ENCODE peak calls at places on chromosomes 4 and X, in five cellular contexts. V is A549, L is H1, W is HepG2, C is HCT116. J is an unnamed sample.

GRCh38 chrX:21744060-21744459 is 13.9 kb downstream of the SMPX start:
- DNase-seq in L (no peak), V (no peak), W (no peak), C (no peak), J (no peak)

GRCh38 chrX:50680990-50681389 is 133.0 kb downstream of the SHROOM4 start:
- DNase-seq in L (no peak), C (no peak), W (no peak), V (peak), J (no peak)

GRCh38 chrX:40176256-40176978 is 78.7 kb upstream of the BCOR start:
- DNase-seq in V (peak), L (no peak), W (peak), C (no peak), J (peak)

GRCh38 chrX:34557733-34558132 is 99.4 kb downstream of the TMEM47 start:
- DNase-seq in W (no peak), V (no peak), C (no peak), L (no peak), J (no peak)

GRCh38 chr4:174658246-174658645 is 136.0 kb upstream of the HPGD start:
- DNase-seq in L (no peak), W (no peak), V (no peak), C (no peak), J (no peak)

GRCh38 chr4:113445286-113445685 is 316.3 kb downstream of the CAMK2D start:
- DNase-seq in L (no peak), V (peak), C (no peak), W (no peak), J (no peak)

GRCh38 chr4:153152453-153153338 is 51.5 kb upstream of the TRIM2 start:
- DNase-seq in C (no peak), V (no peak), W (no peak), L (no peak), J (peak)

GRCh38 chrX:9369802-9370291 is 95.0 kb upstream of the TBL1X start:
- DNase-seq in C (no peak), W (no peak), V (no peak), L (no peak), J (no peak)

GRCh38 chr4:148435654-148436406 is 6.4 kb downstream of the NR3C2 start:
- DNase-seq in W (no peak), V (no peak), L (no peak), C (no peak), J (no peak)

GRCh38 chr4:20323991-20324390 is 72.3 kb downstream of the SLIT2 start:
- DNase-seq in W (no peak), C (no peak), L (no peak), V (no peak), J (no peak)

GRCh38 chrX:7389576-7389975 is 241.6 kb upstream of the PUDP start:
- DNase-seq in V (no peak), C (no peak), L (no peak), W (no peak), J (no peak)

GRCh38 chr4:117400039-117400835 is 314.9 kb upstream of the TRAM1L1 start:
- DNase-seq in V (peak), C (peak), W (peak), L (no peak), J (no peak)

GRCh38 chr4:20028694-20029093 is 223.0 kb upstream of the SLIT2 start:
- DNase-seq in C (peak), L (no peak), W (no peak), V (no peak), J (no peak)

GRCh38 chrX:69506617-69507499 is 2.7 kb downstream of the NALF2 start:
- DNase-seq in W (no peak), L (no peak), C (no peak), V (no peak), J (no peak)

GRCh38 chr4:10183462-10183861 is 66.9 kb upstream of the WDR1 start:
- DNase-seq in L (no peak), W (no peak), C (no peak), V (no peak), J (peak)

GRCh38 chr4:98469776-98470175 is 188.6 kb downstream of the TSPAN5 start:
- DNase-seq in W (no peak), C (no peak), L (no peak), V (no peak), J (no peak)

GRCh38 chr4:47746122-47746521 is 91.7 kb downstream of the CORIN start:
- DNase-seq in V (no peak), L (no peak), C (no peak), W (no peak), J (no peak)

GRCh38 chrX:30888526-30889146 is 418 bp downstream of the TAB3 start:
- DNase-seq in C (no peak), V (no peak), L (no peak), W (no peak), J (no peak)

GRCh38 chrX:69065451-69065850 is 99.8 kb downstream of the PJA1 start:
- DNase-seq in C (no peak), V (peak), L (no peak), W (no peak), J (no peak)

GRCh38 chrX:27715610-27716009 is 92.2 kb upstream of the MAGEB10 start:
- DNase-seq in V (no peak), W (no peak), C (no peak), L (no peak), J (no peak)

GRCh38 chr4:55386073-55386472 is 9.7 kb upstream of the TMEM165 start:
- DNase-seq in C (peak), W (peak), V (no peak), L (no peak), J (peak)

GRCh38 chr4:113834302-113834701 is 72.8 kb upstream of the CAMK2D start:
- DNase-seq in C (no peak), L (no peak), V (no peak), W (no peak), J (no peak)

GRCh38 chr4:152935661-152936445 is at the start of gene FHDC1:
- DNase-seq in L (no peak), C (peak), V (peak), W (no peak), J (peak)

GRCh38 chr4:3315566-3315965 is 22.7 kb downstream of the RGS12 start:
- DNase-seq in L (no peak), C (no peak), V (no peak), W (no peak), J (no peak)

DNA sequence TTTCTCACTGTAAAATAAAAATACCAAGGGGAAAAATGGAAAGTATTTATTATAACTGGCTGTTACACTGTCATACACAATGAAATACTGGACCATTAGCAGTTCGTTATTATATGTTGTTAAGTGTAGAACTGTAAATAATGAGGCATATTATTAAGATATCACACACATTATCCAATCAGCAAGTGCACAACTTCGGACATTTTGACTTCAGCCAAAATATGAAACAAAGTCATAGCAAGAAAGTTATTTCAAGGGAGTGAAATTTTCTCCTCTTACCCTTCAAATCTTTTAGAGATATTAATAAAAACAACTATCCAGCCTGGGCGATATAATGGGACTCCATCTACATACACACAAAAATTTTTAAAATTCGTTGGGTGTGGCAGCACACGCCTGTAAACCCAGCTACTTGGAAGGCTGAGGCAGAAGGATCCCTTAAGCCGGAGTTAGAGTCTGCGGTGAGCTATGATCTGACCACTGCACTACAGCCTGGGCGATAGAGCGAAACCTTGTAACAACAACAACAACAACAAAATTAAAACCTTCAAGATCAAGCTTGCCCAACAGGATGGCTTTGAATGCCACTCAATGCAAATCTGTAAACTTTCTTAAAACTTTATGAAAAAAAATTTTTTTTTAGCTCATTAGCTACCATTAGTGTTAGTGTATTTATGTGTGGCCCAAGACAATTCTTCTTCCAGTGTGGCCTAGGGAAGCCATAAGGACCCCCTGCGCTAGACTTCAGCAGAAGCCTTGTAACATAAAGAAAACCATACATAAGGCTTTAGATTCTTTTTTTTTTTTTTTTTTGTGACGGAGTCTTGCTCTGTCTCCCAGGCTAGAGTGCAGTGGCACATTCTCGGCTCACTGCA is 1.3 kb upstream of the CISD2 start:
- DNase-seq in L (no peak), C (no peak), W (no peak), V (peak), J (peak)
- TF ChIP-seq POLR2A in L (no peak), C (no peak), W (no peak), V (no peak), J (no peak)

GRCh38 chr4:39568805-39569204 is 41.6 kb upstream of the UGDH start:
- DNase-seq in C (no peak), W (no peak), V (no peak), L (no peak), J (peak)
- H3K4me3 ChIP-seq in C (no peak), W (no peak), V (no peak), L (no peak), J (no peak)

DNA sequence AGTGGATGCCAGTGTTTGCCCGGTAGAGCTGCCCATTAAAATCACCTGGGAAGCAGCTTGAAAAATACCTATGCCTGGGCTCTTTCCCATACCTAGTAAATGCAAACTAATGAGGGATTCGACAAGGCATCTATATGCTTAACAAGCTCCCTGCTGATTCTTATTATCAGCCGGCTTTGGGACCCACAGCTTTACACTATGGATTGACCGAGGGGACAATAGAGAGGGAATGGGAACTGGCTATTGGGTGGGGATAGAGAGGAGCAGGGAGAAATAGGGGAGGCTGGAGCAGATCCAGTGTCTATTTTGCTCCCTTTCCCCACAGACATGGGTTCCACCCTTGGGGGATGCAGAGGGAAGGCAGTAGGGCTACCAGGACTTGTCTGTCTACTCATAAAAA is 103.1 kb upstream of the TEX13D start:
- DNase-seq in L (no peak), V (no peak), C (no peak), W (no peak), J (no peak)
- TF ChIP-seq MAX in L (no peak), V (no peak), C (no peak), W (no peak), J (no peak)

GRCh38 chr4:130422255-130422654 is 1326.3 kb downstream of the C4orf33 start:
- DNase-seq in L (no peak), W (no peak), C (no peak), V (no peak), J (peak)

GRCh38 chr4:130419576-130419975 is 1323.6 kb downstream of the C4orf33 start:
- DNase-seq in C (no peak), L (no peak), V (no peak), W (no peak), J (no peak)

DNA sequence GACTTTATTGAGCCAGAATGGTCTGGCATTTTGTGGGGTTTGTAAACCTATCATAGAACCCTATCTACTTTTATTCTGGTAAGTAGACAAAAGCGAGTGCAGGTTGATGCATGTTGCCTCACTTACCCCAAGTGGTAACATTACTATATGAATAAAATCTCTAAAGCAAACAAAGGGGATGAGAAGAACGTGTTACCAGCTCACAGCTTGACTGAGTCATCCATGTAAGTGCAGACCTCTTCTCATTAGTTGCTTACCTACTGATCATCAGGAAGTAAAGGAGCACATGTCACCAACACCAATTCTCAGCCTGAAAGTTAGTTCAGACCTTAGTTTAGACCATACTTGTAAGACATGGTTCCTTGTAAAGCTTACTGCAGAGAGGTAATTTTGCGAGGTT is 1328.3 kb downstream of the C4orf33 start:
- DNase-seq in C (no peak), V (no peak), W (no peak), L (no peak), J (no peak)
- TF ChIP-seq POLR2A in C (no peak), V (no peak), W (no peak), L (no peak), J (no peak)

GRCh38 chr4:126779446-126780166 is 853.2 kb upstream of the INTU start:
- DNase-seq in W (no peak), C (no peak), V (no peak), L (no peak), J (no peak)
- H3K4me3 ChIP-seq in W (no peak), C (no peak), V (no peak), L (no peak), J (no peak)

GRCh38 chrX:110157444-110157843 is 154.5 kb downstream of the TMEM164 start:
- DNase-seq in L (no peak), C (no peak), W (no peak), V (no peak), J (no peak)

GRCh38 chrX:110153900-110154299 is 151.0 kb downstream of the TMEM164 start:
- DNase-seq in V (no peak), C (no peak), W (no peak), L (no peak), J (no peak)

GRCh38 chrX:110156167-110156754 is 153.3 kb downstream of the TMEM164 start:
- DNase-seq in L (no peak), C (no peak), V (no peak), W (no peak), J (no peak)

GRCh38 chrX:110159235-110159634 is 156.3 kb downstream of the TMEM164 start:
- DNase-seq in V (no peak), L (no peak), W (no peak), C (no peak), J (no peak)

GRCh38 chrX:110155759-110156158 is 152.8 kb downstream of the TMEM164 start:
- DNase-seq in L (no peak), W (no peak), V (no peak), C (no peak), J (no peak)
- TF ChIP-seq MAX in L (no peak), W (no peak), V (no peak), C (no peak), J (no peak)

GRCh38 chrX:63350979-63351616 is at the start of gene SPIN4:
- DNase-seq in L (peak), V (peak), C (peak), W (peak), J (peak)
- TF ChIP-seq POLR2A in L (peak), V (peak), C (peak), W (peak), J (peak)

GRCh38 chr4:26217961-26218676 is 102.7 kb upstream of the RBPJ start:
- DNase-seq in V (no peak), W (no peak), L (no peak), C (no peak), J (peak)
- H3K4me3 ChIP-seq in V (no peak), W (no peak), L (no peak), C (no peak), J (no peak)